ENCODE peak calls at places on chromosomes 13 and 19, in four cellular contexts. C is cardiac muscle cell, L is neural progenitor cell, V is pancreas. K is an unnamed sample. For H3K4me1, the result is how much of the 10 kb centered on the place peaks cover.

GRCh38 chr19:4362871-4363545 is 19.6 kb downstream of the MPND start:
- DNase-seq in L (peak), V (no peak), C (no peak), K (no peak)

GRCh38 chr13:111048387-111048786 is 66.7 kb upstream of the ARHGEF7 start:
- DNase-seq in C (no peak), V (no peak), L (no peak), K (peak)

GRCh38 chr13:57128909-57129308 is 11.8 kb upstream of the PRR20A start:
- DNase-seq in V (no peak), C (no peak), L (peak), K (no peak)

GRCh38 chr13:79782541-79783216 is 301.7 kb downstream of the NDFIP2 start:
- DNase-seq in C (peak), V (peak), L (peak), K (no peak)

GRCh38 chr19:19126102-19126501 is 12.2 kb downstream of the TMEM161A start:
- DNase-seq in V (no peak), L (no peak), C (no peak), K (no peak)

GRCh38 chr13:30105381-30105780 is 202.0 kb downstream of the KATNAL1 start:
- DNase-seq in L (peak), C (no peak), V (peak), K (no peak)

GRCh38 chr13:98541701-98542203 is 35.2 kb downstream of the STK24 start:
- DNase-seq in C (no peak), V (no peak), L (no peak), K (no peak)

GRCh38 chr19:43596842-43597461 is 557 bp downstream of the ZNF576 start:
- DNase-seq in V (no peak), L (peak), C (no peak), K (peak)

GRCh38 chr19:13906525-13906904 is 514 bp downstream of the CC2D1A start:
- DNase-seq in V (peak), L (no peak), C (no peak), K (no peak)

GRCh38 chr13:67736646-67737420 is 506.7 kb upstream of the PCDH9 start:
- DNase-seq in V (no peak), L (peak), C (peak), K (no peak)

GRCh38 chr13:101785858-101786257 is 333.4 kb downstream of the ITGBL1 start:
- DNase-seq in L (peak), V (no peak), C (no peak), K (no peak)

GRCh38 chr19:10823690-10824089 is 12.3 kb downstream of the TMED1 start:
- DNase-seq in V (peak), L (no peak), C (no peak), K (no peak)

GRCh38 chr13:91894311-91894710 is 495.9 kb downstream of the GPC5 start:
- DNase-seq in V (no peak), C (peak), L (no peak), K (no peak)

GRCh38 chr13:40665754-40666057 is 735 bp downstream of the FOXO1 start:
- DNase-seq in C (no peak), V (no peak), L (no peak), K (no peak)

GRCh38 chr19:13843104-13843921 is 33.6 kb upstream of the NANOS3 start:
- DNase-seq in V (peak), C (peak), L (peak), K (peak)

DNA sequence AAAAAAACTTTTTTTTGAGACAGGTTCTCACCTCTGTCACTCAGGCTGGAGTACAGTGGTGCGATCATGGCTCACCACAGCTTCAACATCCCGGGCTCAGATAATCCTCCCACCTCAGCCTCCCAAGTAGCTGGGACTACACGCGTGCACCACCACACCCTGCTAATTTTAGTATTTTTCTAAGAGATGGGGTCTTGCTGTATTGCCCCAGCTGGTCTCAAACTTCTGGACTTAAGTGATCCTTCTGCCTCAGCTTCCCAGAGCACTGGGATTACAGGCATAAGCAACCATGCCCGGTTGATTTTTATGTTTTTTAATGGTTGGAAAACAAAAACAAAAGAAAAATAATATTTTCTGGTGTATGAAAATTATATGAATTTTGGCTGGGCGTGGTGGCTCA is 9.2 kb upstream of the ACP7 start:
- DNase-seq in C (no peak), V (no peak), L (no peak), K (no peak)
- H3K27ac ChIP-seq in C (no peak), V (no peak), L (no peak), K (no peak)

DNA sequence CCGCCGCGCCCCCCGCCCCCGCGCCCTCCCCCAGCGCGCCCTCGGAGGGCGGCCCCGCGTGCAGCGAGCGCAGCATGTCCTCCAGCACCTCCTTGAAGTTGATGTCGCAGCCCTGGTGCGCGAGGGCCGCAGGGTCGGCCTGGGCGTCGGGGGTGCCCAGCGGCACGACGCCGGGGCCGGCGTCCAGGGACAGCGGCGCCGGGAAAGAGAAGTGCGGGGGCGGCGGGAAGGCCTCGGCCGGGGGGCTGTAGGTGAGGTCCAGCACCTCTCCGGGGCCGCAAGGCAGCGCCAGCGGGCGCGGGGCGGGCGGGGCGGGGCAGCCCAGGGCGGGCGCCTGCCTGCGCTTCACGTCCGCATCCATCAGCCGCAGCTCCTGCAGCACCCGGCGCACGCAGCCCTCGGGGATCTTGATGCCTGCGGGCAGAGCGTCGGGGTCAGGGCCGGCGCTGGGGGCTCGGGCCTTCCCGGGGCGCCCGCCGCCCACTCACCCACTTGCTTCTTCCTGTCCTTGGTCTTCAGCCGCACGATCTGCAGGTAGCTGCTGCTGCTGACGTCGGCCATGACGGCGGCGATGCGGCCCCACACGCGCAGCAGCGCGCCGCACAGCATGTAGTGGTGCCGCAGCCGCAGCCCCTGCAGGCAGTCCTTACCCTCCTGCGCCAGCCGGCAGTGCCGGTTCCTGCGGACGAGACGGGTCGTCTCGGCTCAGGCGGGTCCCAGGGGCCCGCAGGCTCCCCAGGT is 4.7 kb downstream of the GPX4 start:
- DNase-seq in L (no peak), C (no peak), V (peak), K (no peak)
- H3K4me1 ChIP-seq in L (under half), C (under half), V (under half), K (under half)

GRCh38 chr13:50244355-50244912 is 229.2 kb downstream of the KCNRG start:
- DNase-seq in C (no peak), V (no peak), L (no peak), K (peak)

GRCh38 chr13:50248537-50249521 is 233.6 kb downstream of the KCNRG start:
- DNase-seq in C (no peak), V (no peak), L (no peak), K (no peak)

GRCh38 chr13:50243926-50244325 is 228.7 kb downstream of the KCNRG start:
- DNase-seq in C (no peak), L (no peak), V (no peak), K (no peak)

GRCh38 chr13:50241479-50241878 is 226.2 kb downstream of the KCNRG start:
- DNase-seq in L (no peak), V (no peak), C (no peak), K (no peak)

DNA sequence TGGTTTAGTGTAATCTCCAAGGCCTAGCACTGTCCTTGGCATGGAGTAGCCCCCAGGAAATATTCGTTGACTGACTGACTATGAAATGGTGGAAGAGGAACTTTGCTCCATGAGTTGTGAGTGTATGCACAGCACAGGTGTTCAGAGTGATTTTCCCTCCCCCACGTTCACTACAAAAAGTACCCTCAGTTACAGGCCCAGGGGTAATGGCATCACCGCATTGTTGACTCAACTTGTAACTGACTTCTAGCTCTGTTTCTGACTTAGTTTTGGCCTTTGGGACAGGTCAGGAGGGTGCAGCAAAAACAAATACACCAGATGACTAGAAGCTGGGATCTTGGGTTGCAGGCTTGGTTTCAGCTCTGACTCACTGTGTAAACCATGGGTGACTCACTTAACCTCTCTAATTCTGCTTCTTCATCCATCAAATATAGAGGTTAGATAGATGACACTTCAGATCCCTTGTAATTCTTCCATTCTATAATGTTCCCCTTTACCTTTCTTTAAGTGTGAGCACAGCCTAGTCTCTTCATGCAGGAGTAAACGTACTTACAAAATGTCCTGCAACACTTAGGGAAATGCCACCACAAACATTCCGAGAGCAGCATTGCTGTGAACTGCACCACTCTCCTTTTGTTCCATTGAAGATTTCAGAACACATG is 229.8 kb downstream of the KCNRG start:
- DNase-seq in V (no peak), C (peak), L (no peak), K (peak)
- H3K27ac ChIP-seq in V (no peak), C (no peak), L (no peak), K (peak)

DNA sequence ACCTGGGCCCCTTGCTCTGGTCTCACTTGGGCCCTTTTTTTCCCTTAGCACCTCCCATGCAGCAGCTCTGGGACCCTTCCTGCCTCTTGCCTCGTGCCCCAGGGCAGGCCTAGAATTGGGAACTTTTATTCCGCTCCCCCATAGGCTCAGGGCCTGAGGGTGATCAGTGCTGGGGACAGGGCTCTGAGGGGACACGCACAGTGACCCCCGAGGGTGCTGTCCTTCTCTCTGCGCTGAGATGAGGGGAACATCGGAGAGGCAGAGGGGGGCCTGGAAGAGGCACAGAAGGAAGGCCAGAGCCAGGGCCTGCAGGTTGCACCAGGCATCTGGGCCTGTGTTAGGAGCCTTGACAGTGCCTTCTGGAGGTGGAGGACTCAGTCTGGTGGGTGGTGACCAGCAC is 10.8 kb downstream of the EPN1 start:
- DNase-seq in L (no peak), C (no peak), V (peak), K (no peak)
- H3K4me1 ChIP-seq in L (under half), C (under half), V (under half), K (under half)

DNA sequence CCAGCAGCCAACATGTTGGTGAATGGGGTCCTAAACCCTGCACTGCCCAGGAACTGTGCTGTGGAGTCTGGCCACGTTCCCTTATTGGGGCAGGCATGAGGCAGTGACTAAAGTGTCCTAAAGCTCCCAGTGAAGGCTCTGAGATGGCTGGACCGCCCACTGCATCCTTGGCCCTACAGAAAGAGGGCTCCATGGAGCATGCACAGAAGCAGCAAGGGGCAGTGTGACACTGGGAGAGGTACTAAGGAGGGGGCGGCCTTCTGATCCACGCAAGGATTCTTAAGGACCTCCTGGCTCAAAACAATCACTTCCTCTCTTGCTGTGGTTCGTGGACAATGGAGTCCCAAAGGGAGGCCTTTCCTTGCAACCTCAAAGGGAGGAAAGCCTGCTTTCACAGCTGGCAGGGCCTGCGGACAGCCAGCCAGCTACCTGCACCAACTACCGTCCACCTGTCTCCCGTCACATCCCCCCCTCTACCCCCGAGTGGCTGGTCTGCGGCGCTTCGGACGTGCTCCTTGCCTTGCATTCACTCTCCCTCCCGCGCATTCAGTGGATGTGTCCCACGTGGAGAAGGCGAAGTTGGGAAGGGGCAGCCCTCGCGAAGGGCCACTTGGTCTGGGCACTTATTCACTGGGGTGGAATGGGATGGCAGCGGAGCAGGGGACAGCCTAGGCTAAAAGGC is 63.9 kb upstream of the STARD13 start:
- DNase-seq in L (peak), V (no peak), C (no peak), K (peak)
- H3K27ac ChIP-seq in L (no peak), V (peak), C (no peak), K (peak)

K was measured in SJSA1.